ENCODE peak calls at places on chromosomes 7 and 10, in nine cellular contexts. One of them, this sample, is unnamed.

GRCh38 chr7:131722371-131722770 is 165.9 kb upstream of the PODXL start:
- DNase-seq in esophagus squamous epithelium: no peak
- DNase-seq in IMR-90: no peak
- DNase-seq in suprapubic skin: no peak
- DNase-seq in stomach: no peak
- DNase-seq in esophagus muscularis mucosa: peak; percentile 47
- DNase-seq in uterus: no peak
- DNase-seq in adrenal gland: no peak
- DNase-seq in HCT116: no peak
- DNase-seq in this sample: no peak

GRCh38 chr10:47031251-47031952 is 120.2 kb downstream of the PTPN20 start:
- DNase-seq in suprapubic skin: peak; percentile 65
- DNase-seq in esophagus squamous epithelium: no peak
- DNase-seq in uterus: peak; percentile 52
- DNase-seq in adrenal gland: peak; percentile 13
- DNase-seq in IMR-90: no peak
- DNase-seq in stomach: no peak
- DNase-seq in HCT116: peak; percentile 23
- DNase-seq in esophagus muscularis mucosa: no peak
- DNase-seq in this sample: no peak

GRCh38 chr7:135342887-135343286 is 109.2 kb downstream of the STRA8 start:
- DNase-seq in uterus: no peak
- DNase-seq in esophagus muscularis mucosa: no peak
- DNase-seq in adrenal gland: no peak
- DNase-seq in esophagus squamous epithelium: no peak
- DNase-seq in HCT116: no peak
- DNase-seq in suprapubic skin: no peak
- DNase-seq in IMR-90: peak; percentile 5
- DNase-seq in stomach: no peak
- DNase-seq in this sample: no peak

GRCh38 chr10:7856685-7857084 is 38.4 kb downstream of the TAF3 start:
- DNase-seq in suprapubic skin: no peak
- DNase-seq in esophagus squamous epithelium: no peak
- DNase-seq in stomach: no peak
- DNase-seq in HCT116: no peak
- DNase-seq in adrenal gland: no peak
- DNase-seq in IMR-90: peak; percentile 4
- DNase-seq in esophagus muscularis mucosa: no peak
- DNase-seq in uterus: no peak
- DNase-seq in this sample: no peak

GRCh38 chr10:62082729-62083412 is 181.4 kb downstream of the ARID5B start:
- DNase-seq in IMR-90: peak; percentile 74
- DNase-seq in stomach: no peak
- DNase-seq in adrenal gland: no peak
- DNase-seq in esophagus muscularis mucosa: no peak
- DNase-seq in HCT116: no peak
- DNase-seq in suprapubic skin: no peak
- DNase-seq in esophagus squamous epithelium: no peak
- DNase-seq in uterus: no peak
- DNase-seq in this sample: no peak

GRCh38 chr7:55527314-55527713 is 45.0 kb downstream of the VOPP1 start:
- DNase-seq in esophagus muscularis mucosa: no peak
- DNase-seq in stomach: no peak
- DNase-seq in esophagus squamous epithelium: no peak
- DNase-seq in IMR-90: no peak
- DNase-seq in adrenal gland: no peak
- DNase-seq in HCT116: no peak
- DNase-seq in uterus: no peak
- DNase-seq in suprapubic skin: no peak
- DNase-seq in this sample: no peak

GRCh38 chr7:116511552-116512523 is 12.3 kb downstream of the CAV2 start:
- DNase-seq in suprapubic skin: no peak
- DNase-seq in adrenal gland: no peak
- DNase-seq in esophagus muscularis mucosa: no peak
- DNase-seq in stomach: no peak
- DNase-seq in esophagus squamous epithelium: no peak
- DNase-seq in IMR-90: peak; percentile 69
- DNase-seq in HCT116: peak; percentile 85
- DNase-seq in uterus: no peak
- DNase-seq in this sample: no peak

GRCh38 chr7:17396692-17397091 is 98.2 kb downstream of the AHR start:
- DNase-seq in IMR-90: no peak
- DNase-seq in esophagus muscularis mucosa: no peak
- DNase-seq in stomach: no peak
- DNase-seq in esophagus squamous epithelium: no peak
- DNase-seq in HCT116: no peak
- DNase-seq in adrenal gland: no peak
- DNase-seq in suprapubic skin: no peak
- DNase-seq in uterus: no peak
- DNase-seq in this sample: no peak

GRCh38 chr7:44658979-44659378 is 52.6 kb downstream of the OGDH start:
- DNase-seq in HCT116: no peak
- DNase-seq in esophagus muscularis mucosa: no peak
- DNase-seq in stomach: no peak
- DNase-seq in esophagus squamous epithelium: no peak
- DNase-seq in adrenal gland: no peak
- DNase-seq in uterus: no peak
- DNase-seq in suprapubic skin: no peak
- DNase-seq in IMR-90: no peak
- DNase-seq in this sample: no peak

GRCh38 chr7:16743207-16743606 is 10.3 kb upstream of the TSPAN13 start:
- DNase-seq in esophagus muscularis mucosa: no peak
- DNase-seq in stomach: no peak
- DNase-seq in adrenal gland: no peak
- DNase-seq in HCT116: no peak
- DNase-seq in IMR-90: peak; percentile 78
- DNase-seq in uterus: no peak
- DNase-seq in esophagus squamous epithelium: no peak
- DNase-seq in suprapubic skin: no peak
- DNase-seq in this sample: no peak

GRCh38 chr10:70775679-70776454 is 9.3 kb downstream of the TBATA start:
- DNase-seq in stomach: peak; percentile 17
- DNase-seq in adrenal gland: no peak
- DNase-seq in HCT116: no peak
- DNase-seq in IMR-90: no peak
- DNase-seq in esophagus squamous epithelium: no peak
- DNase-seq in suprapubic skin: peak; percentile 48
- DNase-seq in esophagus muscularis mucosa: no peak
- DNase-seq in uterus: no peak
- DNase-seq in this sample: no peak

GRCh38 chr7:150778738-150779301 is 21.3 kb downstream of the TMEM176B start:
- DNase-seq in IMR-90: peak; percentile 66
- DNase-seq in adrenal gland: peak; percentile 82
- DNase-seq in uterus: peak; percentile 82
- DNase-seq in stomach: peak; percentile 87
- DNase-seq in esophagus muscularis mucosa: no peak
- DNase-seq in HCT116: peak; percentile 68
- DNase-seq in esophagus squamous epithelium: no peak
- DNase-seq in suprapubic skin: peak; percentile 84
- DNase-seq in this sample: no peak

GRCh38 chr7:98211676-98212531 is 665 bp downstream of the BHLHA15 start:
- DNase-seq in stomach: no peak
- DNase-seq in HCT116: no peak
- DNase-seq in IMR-90: no peak
- DNase-seq in esophagus squamous epithelium: no peak
- DNase-seq in uterus: peak; percentile 10
- DNase-seq in suprapubic skin: peak; percentile 60
- DNase-seq in esophagus muscularis mucosa: no peak
- DNase-seq in adrenal gland: no peak
- DNase-seq in this sample: no peak

GRCh38 chr10:64528294-64529002 is 1007.2 kb downstream of the REEP3 start:
- DNase-seq in esophagus muscularis mucosa: no peak
- DNase-seq in adrenal gland: no peak
- DNase-seq in HCT116: no peak
- DNase-seq in stomach: no peak
- DNase-seq in IMR-90: no peak
- DNase-seq in esophagus squamous epithelium: no peak
- DNase-seq in suprapubic skin: no peak
- DNase-seq in uterus: no peak
- DNase-seq in this sample: no peak

GRCh38 chr10:43671659-43672555 is 23.2 kb upstream of the ZNF32 start:
- DNase-seq in IMR-90: peak; percentile 75
- DNase-seq in stomach: peak; percentile 60
- DNase-seq in uterus: peak; percentile 47
- DNase-seq in adrenal gland: peak; percentile 51
- DNase-seq in esophagus squamous epithelium: no peak
- DNase-seq in suprapubic skin: no peak
- DNase-seq in HCT116: peak; percentile 47
- DNase-seq in esophagus muscularis mucosa: no peak
- DNase-seq in this sample: no peak

GRCh38 chr7:64187408-64187807 is 19.6 kb upstream of the ZNF735 start:
- DNase-seq in suprapubic skin: no peak
- DNase-seq in esophagus squamous epithelium: no peak
- DNase-seq in HCT116: no peak
- DNase-seq in stomach: no peak
- DNase-seq in uterus: no peak
- DNase-seq in adrenal gland: no peak
- DNase-seq in IMR-90: no peak
- DNase-seq in esophagus muscularis mucosa: no peak
- DNase-seq in this sample: no peak

GRCh38 chr7:47938574-47939165 is 9.6 kb downstream of the PKD1L1 start:
- DNase-seq in HCT116: no peak
- DNase-seq in IMR-90: no peak
- DNase-seq in suprapubic skin: no peak
- DNase-seq in stomach: no peak
- DNase-seq in esophagus squamous epithelium: no peak
- DNase-seq in esophagus muscularis mucosa: no peak
- DNase-seq in adrenal gland: no peak
- DNase-seq in uterus: no peak
- DNase-seq in this sample: peak; percentile 52

GRCh38 chr10:110870823-110871235 is 899 bp upstream of the PDCD4 start:
- DNase-seq in adrenal gland: no peak
- DNase-seq in esophagus squamous epithelium: no peak
- DNase-seq in esophagus muscularis mucosa: no peak
- DNase-seq in stomach: no peak
- DNase-seq in HCT116: no peak
- DNase-seq in uterus: no peak
- DNase-seq in IMR-90: no peak
- DNase-seq in suprapubic skin: no peak
- DNase-seq in this sample: no peak

GRCh38 chr7:84085147-84085546 is 109.4 kb downstream of the SEMA3A start:
- DNase-seq in esophagus squamous epithelium: no peak
- DNase-seq in adrenal gland: no peak
- DNase-seq in uterus: no peak
- DNase-seq in HCT116: no peak
- DNase-seq in stomach: no peak
- DNase-seq in suprapubic skin: no peak
- DNase-seq in IMR-90: peak; percentile 85
- DNase-seq in esophagus muscularis mucosa: no peak
- DNase-seq in this sample: no peak

GRCh38 chr10:130655313-130656186 is 519.4 kb downstream of the GLRX3 start:
- DNase-seq in uterus: no peak
- DNase-seq in esophagus squamous epithelium: no peak
- DNase-seq in stomach: no peak
- DNase-seq in IMR-90: no peak
- DNase-seq in esophagus muscularis mucosa: no peak
- DNase-seq in HCT116: no peak
- DNase-seq in suprapubic skin: no peak
- DNase-seq in adrenal gland: no peak
- DNase-seq in this sample: peak; percentile 70

GRCh38 chr10:29598861-29599311 is 35.9 kb downstream of the SVIL start:
- DNase-seq in stomach: no peak
- DNase-seq in suprapubic skin: no peak
- DNase-seq in HCT116: no peak
- DNase-seq in esophagus squamous epithelium: no peak
- DNase-seq in adrenal gland: no peak
- DNase-seq in esophagus muscularis mucosa: no peak
- DNase-seq in IMR-90: peak; percentile 71
- DNase-seq in uterus: peak; percentile 50
- DNase-seq in this sample: peak; percentile 75

GRCh38 chr7:17130281-17131059 is 168.0 kb upstream of the AHR start:
- DNase-seq in esophagus squamous epithelium: no peak
- DNase-seq in suprapubic skin: no peak
- DNase-seq in esophagus muscularis mucosa: no peak
- DNase-seq in HCT116: peak; percentile 13
- DNase-seq in stomach: no peak
- DNase-seq in uterus: no peak
- DNase-seq in IMR-90: peak; percentile 90
- DNase-seq in adrenal gland: no peak
- DNase-seq in this sample: no peak

GRCh38 chr10:106711313-106711906 is 453.1 kb downstream of the SORCS1 start:
- DNase-seq in IMR-90: no peak
- DNase-seq in uterus: no peak
- DNase-seq in HCT116: peak; percentile 6
- DNase-seq in esophagus muscularis mucosa: no peak
- DNase-seq in suprapubic skin: no peak
- DNase-seq in adrenal gland: peak; percentile 24
- DNase-seq in esophagus squamous epithelium: no peak
- DNase-seq in stomach: peak; percentile 36
- DNase-seq in this sample: no peak

GRCh38 chr10:48659790-48660189 is 24.9 kb upstream of the WDFY4 start:
- DNase-seq in suprapubic skin: no peak
- DNase-seq in HCT116: no peak
- DNase-seq in esophagus squamous epithelium: no peak
- DNase-seq in esophagus muscularis mucosa: no peak
- DNase-seq in adrenal gland: no peak
- DNase-seq in IMR-90: no peak
- DNase-seq in stomach: no peak
- DNase-seq in uterus: no peak
- DNase-seq in this sample: no peak
- H3K27me3 ChIP-seq in suprapubic skin: peaks cover 15% of the 10 kb centered on the region
- H3K27me3 ChIP-seq in HCT116: peaks cover 14% of the 10 kb centered on the region
- H3K27me3 ChIP-seq in esophagus squamous epithelium: no peaks in the 10 kb centered on the region
- H3K27me3 ChIP-seq in esophagus muscularis mucosa: no peaks in the 10 kb centered on the region
- H3K27me3 ChIP-seq in adrenal gland: no peaks in the 10 kb centered on the region
- H3K27me3 ChIP-seq in IMR-90: peaks cover 23% of the 10 kb centered on the region
- H3K27me3 ChIP-seq in stomach: peaks cover 22% of the 10 kb centered on the region
- H3K27me3 ChIP-seq in uterus: no peaks in the 10 kb centered on the region
- H3K27me3 ChIP-seq in this sample: no peaks in the 10 kb centered on the region

GRCh38 chr7:138937484-138937883 is 43.7 kb downstream of the KIAA1549 start:
- DNase-seq in uterus: no peak
- DNase-seq in HCT116: no peak
- DNase-seq in adrenal gland: no peak
- DNase-seq in esophagus squamous epithelium: no peak
- DNase-seq in stomach: no peak
- DNase-seq in suprapubic skin: no peak
- DNase-seq in IMR-90: no peak
- DNase-seq in esophagus muscularis mucosa: no peak
- DNase-seq in this sample: no peak
- TF ChIP-seq POLR2A in uterus: no peak
- TF ChIP-seq POLR2A in HCT116: no peak
- TF ChIP-seq POLR2A in adrenal gland: no peak
- TF ChIP-seq POLR2A in esophagus squamous epithelium: no peak
- TF ChIP-seq POLR2A in stomach: no peak
- TF ChIP-seq POLR2A in suprapubic skin: no peak
- TF ChIP-seq POLR2A in IMR-90: no peak
- TF ChIP-seq POLR2A in esophagus muscularis mucosa: no peak
- TF ChIP-seq POLR2A in this sample: no peak

GRCh38 chr10:132504501-132505272 is 32.9 kb upstream of the INPP5A start:
- DNase-seq in HCT116: no peak
- DNase-seq in stomach: no peak
- DNase-seq in uterus: peak; percentile 12
- DNase-seq in suprapubic skin: peak; percentile 50
- DNase-seq in IMR-90: no peak
- DNase-seq in adrenal gland: no peak
- DNase-seq in esophagus squamous epithelium: no peak
- DNase-seq in esophagus muscularis mucosa: no peak
- DNase-seq in this sample: no peak
- H3K27me3 ChIP-seq in HCT116: no peaks in the 10 kb centered on the region
- H3K27me3 ChIP-seq in stomach: no peaks in the 10 kb centered on the region
- H3K27me3 ChIP-seq in uterus: no peaks in the 10 kb centered on the region
- H3K27me3 ChIP-seq in suprapubic skin: peaks cover 8% of the 10 kb centered on the region
- H3K27me3 ChIP-seq in IMR-90: peaks cover 20% of the 10 kb centered on the region
- H3K27me3 ChIP-seq in adrenal gland: no peaks in the 10 kb centered on the region
- H3K27me3 ChIP-seq in esophagus squamous epithelium: no peaks in the 10 kb centered on the region
- H3K27me3 ChIP-seq in esophagus muscularis mucosa: no peaks in the 10 kb centered on the region
- H3K27me3 ChIP-seq in this sample: no peaks in the 10 kb centered on the region

GRCh38 chr7:4744391-4745264 is 30.8 kb upstream of the AP5Z1 start:
- DNase-seq in IMR-90: peak; percentile 99
- DNase-seq in uterus: peak; percentile 99
- DNase-seq in adrenal gland: peak; percentile 99
- DNase-seq in suprapubic skin: peak; percentile 99
- DNase-seq in stomach: peak; percentile 97
- DNase-seq in esophagus squamous epithelium: peak; percentile 68
- DNase-seq in esophagus muscularis mucosa: peak; percentile 99
- DNase-seq in HCT116: peak; percentile 85
- DNase-seq in this sample: peak; percentile 98
- TF ChIP-seq POLR2A in IMR-90: no peak
- TF ChIP-seq POLR2A in uterus: peak; percentile 24
- TF ChIP-seq POLR2A in adrenal gland: no peak
- TF ChIP-seq POLR2A in suprapubic skin: no peak
- TF ChIP-seq POLR2A in stomach: no peak
- TF ChIP-seq POLR2A in esophagus squamous epithelium: no peak
- TF ChIP-seq POLR2A in esophagus muscularis mucosa: peak; percentile 2
- TF ChIP-seq POLR2A in HCT116: no peak
- TF ChIP-seq POLR2A in this sample: no peak

This sample was measured in vagina.